ENCODE peak calls at places on chromosomes 4 and X, in six cellular contexts. Z, P, M, O, F and X are unnamed samples.
A peak's percentile ranks its signal among the peaks of the same experiment; 100 is the strongest.

GRCh38 chr4:25950476-25951389 is 36.7 kb downstream of the SMIM20 start:
- DNase-seq in Z (no peak), P (no peak), M (no peak), O (no peak), F (no peak), X (no peak)

GRCh38 chr4:182434720-182435119 is 191.5 kb downstream of the TENM3 start:
- DNase-seq in Z (no peak), P (no peak), M (no peak), O (no peak), F (no peak), X (no peak)

GRCh38 chr4:110361921-110362320 is 114.0 kb upstream of the ENPEP start:
- DNase-seq in Z (no peak), P (no peak), M (no peak), O (no peak), F (no peak), X (no peak)

GRCh38 chrX:28324306-28324705 is 262.9 kb upstream of the IL1RAPL1 start:
- DNase-seq in Z (no peak), P (peak; percentile 6), M (no peak), O (no peak), F (no peak), X (no peak)

GRCh38 chr4:108060164-108060563 is 70.5 kb downstream of the HADH start:
- DNase-seq in Z (no peak), P (no peak), M (no peak), O (no peak), F (no peak), X (no peak)

GRCh38 chr4:25524616-25525146 is 131.0 kb upstream of the SLC34A2 start:
- DNase-seq in Z (no peak), P (peak; percentile 22), M (no peak), O (no peak), F (no peak), X (no peak)

GRCh38 chr4:121574618-121575017 is 122.2 kb downstream of the ANXA5 start:
- DNase-seq in Z (no peak), P (no peak), M (no peak), O (no peak), F (no peak), X (no peak)

GRCh38 chrX:7921750-7922149 is 5.5 kb downstream of the PNPLA4 start:
- DNase-seq in Z (no peak), P (no peak), M (no peak), O (no peak), F (no peak), X (no peak)

GRCh38 chr4:105912633-105913032 is 17.4 kb downstream of the NPNT start:
- DNase-seq in Z (no peak), P (no peak), M (no peak), O (no peak), F (no peak), X (no peak)

GRCh38 chr4:8352368-8353157 is 83.0 kb downstream of the HTRA3 start:
- DNase-seq in Z (no peak), P (no peak), M (no peak), O (no peak), F (peak; percentile 31), X (no peak)

GRCh38 chrX:137568741-137569469 is 3.0 kb downstream of the ZIC3 start:
- DNase-seq in Z (no peak), P (no peak), M (no peak), O (no peak), F (no peak), X (no peak)

GRCh38 chr4:73731968-73732610 is 8.3 kb upstream of the CXCL8 start:
- DNase-seq in Z (no peak), P (no peak), M (no peak), O (no peak), F (no peak), X (no peak)

GRCh38 chr4:68463796-68464195 is 16.5 kb downstream of the TMPRSS11E start:
- DNase-seq in Z (no peak), P (no peak), M (no peak), O (no peak), F (no peak), X (no peak)

GRCh38 chr4:68896749-68897148 is 54.9 kb downstream of the UGT2A3 start:
- DNase-seq in Z (no peak), P (no peak), M (no peak), O (no peak), F (no peak), X (no peak)

GRCh38 chrX:9591496-9591895 is 126.6 kb downstream of the TBL1X start:
- DNase-seq in Z (no peak), P (no peak), M (no peak), O (no peak), F (no peak), X (no peak)

GRCh38 chr4:186621959-186622553 is 66.7 kb upstream of the MTNR1A start:
- DNase-seq in Z (no peak), P (no peak), M (no peak), O (no peak), F (no peak), X (no peak)

GRCh38 chrX:149610511-149610910 is 15.4 kb upstream of the HSFX2 start:
- DNase-seq in Z (no peak), P (no peak), M (no peak), O (no peak), F (no peak), X (no peak)

GRCh38 chr4:76905521-76905920 is 7.6 kb upstream of the SOWAHB start:
- DNase-seq in Z (no peak), P (no peak), M (no peak), O (no peak), F (no peak), X (no peak)

GRCh38 chr4:169756971-169757574 is 671 bp downstream of the HPF1 start:
- DNase-seq in Z (no peak), P (no peak), M (no peak), O (no peak), F (no peak), X (no peak)

GRCh38 chr4:38925492-38926418 is 58.1 kb downstream of the FAM114A1 start:
- DNase-seq in Z (no peak), P (no peak), M (no peak), O (no peak), F (no peak), X (no peak)

GRCh38 chrX:33211356-33212254 is at the start of gene DMD:
- DNase-seq in Z (no peak), P (no peak), M (no peak), O (no peak), F (peak; percentile 17), X (no peak)

GRCh38 chrX:84186603-84187358 is 1.2 kb downstream of the RPS6KA6 start:
- DNase-seq in Z (peak; percentile 52), P (no peak), M (no peak), O (no peak), F (no peak), X (no peak)

GRCh38 chr4:5020341-5020740 is 1.1 kb upstream of the CYTL1 start:
- DNase-seq in Z (no peak), P (no peak), M (no peak), O (no peak), F (no peak), X (no peak)
- H3K4me1 ChIP-seq in Z (no peaks in the 10 kb centered on the region), P (peaks cover 3% of the 10 kb centered on the region), M (peaks cover 5% of the 10 kb centered on the region), O (no peaks in the 10 kb centered on the region), F (peaks cover 5% of the 10 kb centered on the region), X (no peaks in the 10 kb centered on the region)

GRCh38 chr4:119039160-119039559 is 96.5 kb upstream of the MYOZ2 start:
- DNase-seq in Z (no peak), P (no peak), M (no peak), O (no peak), F (no peak), X (no peak)
- H3K4me1 ChIP-seq in Z (no peaks in the 10 kb centered on the region), P (no peaks in the 10 kb centered on the region), M (no peaks in the 10 kb centered on the region), O (no peaks in the 10 kb centered on the region), F (peaks cover 93% of the 10 kb centered on the region), X (peaks cover 8% of the 10 kb centered on the region)

DNA sequence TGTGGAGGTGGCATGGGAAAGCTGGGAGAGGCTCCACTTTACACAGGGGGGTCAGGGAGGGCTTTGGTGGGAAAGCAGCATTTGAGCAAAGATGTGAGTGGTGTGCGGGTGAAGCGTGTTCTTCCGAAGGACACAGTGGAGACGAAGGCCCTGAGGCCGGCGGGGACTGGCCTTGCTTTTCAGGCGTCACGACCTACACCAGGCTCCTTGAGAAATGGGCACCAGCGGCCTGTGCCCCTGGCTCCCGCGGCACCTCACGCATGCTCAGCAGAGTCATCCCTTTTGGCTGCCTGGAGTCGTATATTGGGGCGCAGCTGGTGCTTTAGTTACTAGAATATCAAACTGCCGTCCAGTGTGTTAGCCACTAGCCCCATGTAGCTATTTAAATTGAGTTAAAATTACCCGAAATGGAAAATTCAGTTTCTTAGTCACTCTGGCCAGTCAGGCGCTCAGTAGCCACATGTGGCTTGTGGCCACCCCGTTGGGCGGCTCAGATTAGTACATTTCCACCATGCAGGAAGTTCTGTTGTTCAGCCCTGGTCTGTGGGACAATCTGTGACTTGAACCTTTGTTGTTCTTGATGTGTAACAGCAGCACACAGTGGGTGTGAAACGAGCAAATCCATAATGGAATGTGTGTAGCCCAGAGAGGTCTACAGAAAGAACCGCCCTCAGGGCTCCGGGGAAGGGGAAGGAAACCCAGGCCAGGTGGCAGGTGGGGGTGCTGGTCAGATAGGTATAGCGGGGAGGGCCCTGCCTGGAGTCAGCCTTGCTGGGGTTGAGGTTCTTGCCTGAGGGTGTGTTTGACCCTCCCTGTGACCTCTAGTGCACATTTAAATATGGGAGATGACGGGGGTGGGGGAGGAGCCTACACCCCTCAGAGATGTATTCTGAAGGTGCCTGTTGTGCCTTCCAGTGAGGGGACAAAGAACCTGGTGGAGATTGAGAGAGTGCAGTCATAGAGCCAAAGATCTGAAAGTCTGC is 30.4 kb downstream of the TBC1D14 start:
- DNase-seq in Z (no peak), P (no peak), M (no peak), O (no peak), F (no peak), X (no peak)
- H3K4me1 ChIP-seq in Z (peaks cover 12% of the 10 kb centered on the region), P (peaks cover 37% of the 10 kb centered on the region), M (peaks cover 60% of the 10 kb centered on the region), O (peaks cover 48% of the 10 kb centered on the region), F (peaks cover 53% of the 10 kb centered on the region), X (peaks cover 14% of the 10 kb centered on the region)

GRCh38 chr4:85495621-85496020 is 20.7 kb downstream of the ARHGAP24 start:
- DNase-seq in Z (no peak), P (no peak), M (no peak), O (no peak), F (no peak), X (no peak)

GRCh38 chr4:85498068-85498733 is 23.3 kb downstream of the ARHGAP24 start:
- DNase-seq in Z (no peak), P (no peak), M (no peak), O (no peak), F (peak; percentile 38), X (no peak)

GRCh38 chr4:85499573-85499972 is 24.6 kb downstream of the ARHGAP24 start:
- DNase-seq in Z (no peak), P (no peak), M (no peak), O (no peak), F (no peak), X (no peak)

GRCh38 chr4:85496933-85497332 is 22.0 kb downstream of the ARHGAP24 start:
- DNase-seq in Z (no peak), P (no peak), M (no peak), O (no peak), F (no peak), X (no peak)

DNA sequence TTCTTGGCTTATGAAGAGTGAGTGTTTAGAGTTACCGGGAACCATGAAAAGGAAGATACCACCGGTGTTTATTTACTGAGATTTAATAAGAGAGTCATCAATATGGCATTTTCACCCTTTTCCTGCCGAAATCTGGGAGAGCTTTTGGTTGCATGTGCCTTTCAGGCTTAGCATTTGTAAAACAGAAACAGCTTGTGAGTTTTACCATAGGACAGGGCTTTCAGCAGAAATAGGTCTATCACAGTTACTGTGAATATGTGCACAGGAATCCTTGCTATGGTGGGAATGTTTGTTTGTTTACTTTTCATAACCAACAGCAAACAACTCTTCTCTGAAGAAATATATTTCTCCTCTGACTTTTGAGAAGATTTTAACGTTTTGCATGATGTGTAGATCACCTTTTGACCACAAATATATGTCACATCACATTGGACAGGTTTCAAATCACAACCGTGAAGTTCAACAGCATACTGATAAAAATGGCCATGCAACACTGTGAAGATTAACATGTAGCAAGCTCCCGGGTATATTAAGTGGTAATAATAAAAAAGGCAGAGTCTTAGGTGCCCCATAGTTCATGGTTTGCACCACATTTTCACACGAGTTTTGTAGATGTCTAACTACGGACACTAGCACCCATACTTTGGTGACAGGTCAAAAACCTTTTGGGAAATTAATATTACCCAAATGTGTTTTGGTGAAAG is 21.3 kb downstream of the ARHGAP24 start:
- DNase-seq in Z (no peak), P (no peak), M (no peak), O (no peak), F (no peak), X (no peak)
- H3K4me1 ChIP-seq in Z (no peaks in the 10 kb centered on the region), P (no peaks in the 10 kb centered on the region), M (no peaks in the 10 kb centered on the region), O (no peaks in the 10 kb centered on the region), F (peaks cover 54% of the 10 kb centered on the region), X (peaks cover 38% of the 10 kb centered on the region)